ENCODE peak calls at places on chromosome 3, in four cellular contexts. H is HepG2, E is SK-N-SH, A is K562. F is an unnamed sample.

GRCh38 chr3:140276698-140277097 is 341.7 kb downstream of the CLSTN2 start:
- DNase-seq in H (peak), E (no peak), A (peak), F (no peak)

GRCh38 chr3:196493292-196493691 is 10.3 kb downstream of the RNF168 start:
- DNase-seq in H (no peak), E (no peak), A (no peak), F (no peak)

GRCh38 chr3:188194327-188194726 is 40.4 kb downstream of the LPP start:
- DNase-seq in H (no peak), E (no peak), A (no peak), F (no peak)

GRCh38 chr3:119647843-119648575 is 12.4 kb downstream of the POPDC2 start:
- DNase-seq in H (no peak), E (no peak), A (no peak), F (no peak)

GRCh38 chr3:194930439-194931204 is 244.9 kb downstream of the FAM43A start:
- DNase-seq in H (peak), E (peak), A (no peak), F (no peak)

GRCh38 chr3:40843851-40844548 is 319.2 kb downstream of the ZNF621 start:
- DNase-seq in H (peak), E (peak), A (no peak), F (no peak)

GRCh38 chr3:168024537-168024941 is 71.2 kb downstream of the GOLIM4 start:
- DNase-seq in H (no peak), E (no peak), A (no peak), F (peak)

GRCh38 chr3:148930785-148931184 is 60.6 kb upstream of the GYG1 start:
- DNase-seq in H (no peak), E (no peak), A (no peak), F (no peak)

GRCh38 chr3:60912142-60912541 is 339.1 kb downstream of the FHIT start:
- DNase-seq in H (no peak), E (no peak), A (no peak), F (no peak)

GRCh38 chr3:111733856-111734255 is 125.2 kb upstream of the PHLDB2 start:
- DNase-seq in H (no peak), E (no peak), A (no peak), F (no peak)

GRCh38 chr3:47347217-47347801 is 33.5 kb upstream of the PTPN23 start:
- DNase-seq in H (no peak), E (no peak), A (peak), F (peak)

GRCh38 chr3:178436773-178437172 is 99.5 kb upstream of the KCNMB2 start:
- DNase-seq in H (no peak), E (peak), A (peak), F (no peak)

GRCh38 chr3:48595526-48596121 is 495 bp upstream of the COL7A1 start:
- DNase-seq in H (peak), E (peak), A (peak), F (no peak)

GRCh38 chr3:71397046-71397445 is 186.5 kb downstream of the FOXP1 start:
- DNase-seq in H (peak), E (peak), A (peak), F (no peak)

GRCh38 chr3:48851407-48851806 is 3.7 kb upstream of the PRKAR2A start:
- DNase-seq in H (no peak), E (peak), A (no peak), F (no peak)

GRCh38 chr3:159150176-159150575 is 348.3 kb downstream of the MFSD1 start:
- DNase-seq in H (no peak), E (no peak), A (no peak), F (no peak)

GRCh38 chr3:177647876-177648275 is 450.6 kb upstream of the TBL1XR1 start:
- DNase-seq in H (no peak), E (no peak), A (no peak), F (no peak)

GRCh38 chr3:142210144-142210543 is 15.2 kb downstream of the GK5 start:
- DNase-seq in H (no peak), E (no peak), A (no peak), F (no peak)

GRCh38 chr3:180548050-180548449 is 53.9 kb upstream of the TTC14 start:
- DNase-seq in H (no peak), E (no peak), A (no peak), F (no peak)

GRCh38 chr3:189652042-189652441 is 20.9 kb downstream of the TP63 start:
- DNase-seq in H (peak), E (peak), A (no peak), F (no peak)

GRCh38 chr3:16900779-16901440 is 16.2 kb downstream of the PLCL2 start:
- DNase-seq in H (no peak), E (no peak), A (no peak), F (no peak)

GRCh38 chr3:141114179-141114745 is 63.1 kb downstream of the SPSB4 start:
- DNase-seq in H (no peak), E (no peak), A (no peak), F (no peak)

GRCh38 chr3:127706785-127707351 is 34.1 kb downstream of the ABTB1 start:
- DNase-seq in H (no peak), E (no peak), A (peak), F (no peak)

GRCh38 chr3:24929521-24929920 is 434.9 kb upstream of the THRB start:
- DNase-seq in H (no peak), E (no peak), A (no peak), F (no peak)

GRCh38 chr3:72739521-72740466 is 108.5 kb downstream of the SHQ1 start:
- DNase-seq in H (no peak), E (no peak), A (peak), F (no peak)

GRCh38 chr3:94234177-94234788 is 171.4 kb downstream of the NSUN3 start:
- DNase-seq in H (peak), E (peak), A (peak), F (no peak)

GRCh38 chr3:197458179-197458707 is 97.5 kb downstream of the BDH1 start:
- DNase-seq in H (peak), E (peak), A (no peak), F (no peak)

GRCh38 chr3:151319613-151320012 is 3.0 kb upstream of the GPR87 start:
- DNase-seq in H (no peak), E (no peak), A (no peak), F (no peak)

GRCh38 chr3:110521019-110521418 is 550.6 kb upstream of the NECTIN3 start:
- DNase-seq in H (no peak), E (no peak), A (peak), F (no peak)

GRCh38 chr3:46325645-46326300 is 28.1 kb upstream of the CCR2 start:
- DNase-seq in H (no peak), E (no peak), A (no peak), F (no peak)

GRCh38 chr3:62184559-62184958 is 188.8 kb downstream of the FEZF2 start:
- DNase-seq in H (peak), E (no peak), A (no peak), F (no peak)

GRCh38 chr3:71891483-71891882 is 106.5 kb upstream of the PROK2 start:
- DNase-seq in H (no peak), E (no peak), A (no peak), F (no peak)

GRCh38 chr3:15953841-15954240 is 156.1 kb upstream of the ANKRD28 start:
- DNase-seq in H (no peak), E (no peak), A (peak), F (no peak)

GRCh38 chr3:140552898-140553297 is 125.0 kb upstream of the TRIM42 start:
- DNase-seq in H (peak), E (no peak), A (no peak), F (no peak)

GRCh38 chr3:12232785-12233317 is 56.0 kb upstream of the PPARG start:
- DNase-seq in H (no peak), E (no peak), A (no peak), F (no peak)

DNA sequence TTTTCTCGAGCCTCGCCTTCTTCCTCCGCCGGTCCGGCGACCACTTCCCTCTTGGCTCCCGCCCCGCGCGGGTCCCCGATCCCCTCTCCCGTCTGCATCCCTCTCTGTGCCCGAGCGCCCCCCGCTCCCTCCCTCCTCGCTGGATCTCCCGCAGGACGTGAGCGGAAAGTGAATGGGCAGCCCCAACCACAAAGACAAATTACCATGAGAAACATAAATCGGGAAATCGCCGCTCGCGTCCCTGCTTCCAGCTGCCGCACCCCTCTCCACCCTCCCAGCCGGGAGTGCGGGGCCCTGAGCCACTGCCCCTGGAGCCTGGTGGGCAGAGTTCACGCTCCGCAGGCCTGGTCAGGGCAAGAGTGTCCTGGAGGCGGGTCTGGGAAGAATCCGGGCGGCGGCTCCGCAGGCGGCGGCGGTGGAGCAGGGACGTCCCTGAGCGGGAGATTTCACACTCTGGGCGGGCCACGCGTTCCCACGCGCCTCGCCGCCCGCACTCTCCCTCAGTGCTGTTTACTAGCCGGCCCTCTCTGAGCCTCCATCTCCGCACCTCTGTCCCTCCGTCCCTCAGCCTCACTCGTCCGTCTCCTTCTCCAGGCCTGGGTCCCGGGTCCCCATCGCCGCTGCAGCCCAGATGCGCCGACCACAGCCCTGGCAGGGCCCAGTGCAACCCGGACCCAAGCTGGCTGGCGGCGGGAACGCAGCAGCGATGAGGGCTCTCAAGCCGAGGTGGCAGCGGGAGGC is 842 bp downstream of the SEMA5B start:
- DNase-seq in H (no peak), E (peak), A (no peak), F (no peak)
- TF ChIP-seq FOXM1 in H (no peak), E (no peak), A (no peak), F (no peak)

GRCh38 chr3:125011941-125012340 is 43.9 kb downstream of the HEG1 start:
- DNase-seq in H (no peak), E (no peak), A (no peak), F (no peak)
- TF ChIP-seq TAF1 in H (no peak), E (no peak), A (no peak), F (no peak)

GRCh38 chr3:39414421-39414907 is 7.9 kb downstream of the RPSA start:
- DNase-seq in H (no peak), E (no peak), A (no peak), F (no peak)
- TF ChIP-seq FOXM1 in H (no peak), E (no peak), A (no peak), F (no peak)

GRCh38 chr3:113166719-113167492 is 44.5 kb upstream of the BOC start:
- DNase-seq in H (no peak), E (peak), A (no peak), F (no peak)
- TF ChIP-seq TAF1 in H (no peak), E (peak), A (no peak), F (no peak)

DNA sequence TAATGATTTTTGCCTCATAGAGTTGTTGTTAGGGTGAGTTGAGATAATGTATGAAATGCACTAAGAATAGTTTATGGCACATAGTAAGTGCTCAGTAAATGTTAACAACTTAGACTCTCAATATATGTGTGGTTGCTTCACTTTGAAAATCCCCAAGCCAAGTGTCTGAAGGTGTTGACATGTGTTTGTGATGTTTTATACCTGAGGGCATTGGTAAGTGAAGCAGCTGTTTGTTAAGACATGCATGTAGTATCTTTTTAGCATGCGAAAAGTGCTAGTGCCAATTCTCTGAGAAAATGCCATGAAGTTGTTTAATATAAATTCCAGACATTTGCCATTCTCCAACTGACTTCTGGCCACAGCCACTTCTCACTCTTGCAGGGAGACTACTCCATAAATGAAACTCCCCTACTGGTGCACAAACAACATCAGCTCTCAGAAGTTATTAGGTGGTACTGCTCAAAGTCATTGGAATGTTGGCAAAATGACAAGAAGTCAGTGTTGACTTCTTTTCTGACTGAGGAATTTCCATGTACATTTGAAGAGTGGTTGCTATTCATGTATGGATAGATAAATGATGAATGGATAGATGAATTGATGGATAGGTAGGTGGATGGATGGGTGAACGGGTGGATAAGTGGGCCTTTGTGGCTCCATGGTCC is 103.6 kb upstream of the NUDT16 start:
- DNase-seq in H (no peak), E (no peak), A (no peak), F (no peak)
- TF ChIP-seq FOXM1 in H (no peak), E (no peak), A (no peak), F (no peak)